ENCODE peak calls at places on chromosomes 1 and 21, in six cellular contexts. E is CD8-positive, alpha-beta T cell; F is K562; M is ovary; J is tibial nerve; C is breast epithelium. V is an unnamed sample.

GRCh38 chr1:31712625-31713024 is 8.8 kb upstream of the COL16A1 start:
- DNase-seq in E (no peak), F (no peak), M (peak; percentile 87), J (peak; percentile 58), C (no peak), V (no peak)

GRCh38 chr1:207959141-207959825 is 48.4 kb upstream of the CD34 start:
- DNase-seq in E (no peak), F (no peak), M (peak; percentile 93), J (peak; percentile 65), C (peak; percentile 67), V (peak; percentile 74)

GRCh38 chr1:8671313-8671917 is 146.0 kb downstream of the RERE start:
- DNase-seq in E (no peak), F (peak; percentile 75), M (no peak), J (peak; percentile 67), C (no peak), V (peak; percentile 34)

GRCh38 chr1:160860840-160861505 is 1.7 kb downstream of the CD244 start:
- DNase-seq in E (no peak), F (no peak), M (no peak), J (no peak), C (no peak), V (no peak)

GRCh38 chr1:30791853-30792252 is 34.3 kb upstream of the LAPTM5 start:
- DNase-seq in E (no peak), F (no peak), M (no peak), J (no peak), C (no peak), V (no peak)

GRCh38 chr1:1358433-1359201 is at the start of gene MXRA8:
- DNase-seq in E (no peak), F (peak; percentile 93), M (peak; percentile 88), J (peak; percentile 82), C (no peak), V (peak; percentile 70)

GRCh38 chr1:48052923-48053291 is 55.7 kb upstream of the TRABD2B start:
- DNase-seq in E (no peak), F (no peak), M (no peak), J (no peak), C (no peak), V (no peak)

GRCh38 chr21:26846036-26846931 is 1.1 kb upstream of the ADAMTS1 start:
- DNase-seq in E (no peak), F (no peak), M (peak; percentile 94), J (peak; percentile 71), C (peak; percentile 71), V (peak; percentile 68)

GRCh38 chr1:240888039-240888786 is 276.3 kb upstream of the GREM2 start:
- DNase-seq in E (no peak), F (peak; percentile 57), M (no peak), J (no peak), C (no peak), V (no peak)

GRCh38 chr21:17613242-17613676 is 558 bp upstream of the BTG3 start:
- DNase-seq in E (peak; percentile 8), F (no peak), M (peak; percentile 71), J (peak; percentile 36), C (no peak), V (peak; percentile 22)

GRCh38 chr1:81706650-81707435 is 93.9 kb upstream of the ADGRL2 start:
- DNase-seq in E (no peak), F (no peak), M (no peak), J (no peak), C (no peak), V (no peak)

GRCh38 chr21:29258626-29259335 is 39.9 kb upstream of the BACH1 start:
- DNase-seq in E (no peak), F (no peak), M (no peak), J (no peak), C (no peak), V (no peak)

GRCh38 chr1:181541947-181542346 is 58.6 kb downstream of the CACNA1E start:
- DNase-seq in E (no peak), F (no peak), M (no peak), J (no peak), C (no peak), V (no peak)

GRCh38 chr1:167219194-167219593 is 1.5 kb upstream of the POU2F1 start:
- DNase-seq in E (no peak), F (no peak), M (no peak), J (no peak), C (no peak), V (no peak)

GRCh38 chr21:45466330-45467220 is 61.6 kb downstream of the COL18A1 start:
- DNase-seq in E (no peak), F (no peak), M (peak; percentile 37), J (no peak), C (no peak), V (no peak)

GRCh38 chr21:35025206-35026152 is 23.6 kb downstream of the RUNX1 start:
- DNase-seq in E (no peak), F (no peak), M (no peak), J (no peak), C (no peak), V (no peak)

GRCh38 chr21:30223596-30223995 is 7.7 kb upstream of the CLDN8 start:
- DNase-seq in E (no peak), F (no peak), M (no peak), J (no peak), C (no peak), V (no peak)

GRCh38 chr1:2148691-2149090 is 45.9 kb downstream of the FAAP20 start:
- DNase-seq in E (peak; percentile 28), F (no peak), M (no peak), J (no peak), C (no peak), V (no peak)

GRCh38 chr1:207298666-207299065 is 22.8 kb upstream of the CD55 start:
- DNase-seq in E (no peak), F (no peak), M (no peak), J (no peak), C (no peak), V (no peak)

GRCh38 chr1:201603613-201604232 is 64.8 kb downstream of the NAV1 start:
- DNase-seq in E (no peak), F (no peak), M (no peak), J (no peak), C (no peak), V (no peak)

GRCh38 chr1:247406014-247406656 is 9.8 kb upstream of the NLRP3 start:
- DNase-seq in E (no peak), F (no peak), M (no peak), J (no peak), C (no peak), V (no peak)

GRCh38 chr1:91791691-91792392 is 94.1 kb downstream of the TGFBR3 start:
- DNase-seq in E (no peak), F (no peak), M (no peak), J (no peak), C (no peak), V (no peak)

GRCh38 chr21:32388306-32388705 is 4.5 kb downstream of the URB1 start:
- DNase-seq in E (no peak), F (no peak), M (no peak), J (no peak), C (no peak), V (no peak)

GRCh38 chr21:46605759-46606426 is 1.0 kb upstream of the S100B start:
- DNase-seq in E (peak; percentile 26), F (peak; percentile 13), M (no peak), J (no peak), C (no peak), V (no peak)

GRCh38 chr1:204520834-204521709 is 4.9 kb downstream of the MDM4 start:
- DNase-seq in E (peak; percentile 30), F (peak; percentile 22), M (no peak), J (no peak), C (no peak), V (peak; percentile 27)

GRCh38 chr1:8184301-8184700 is 133.6 kb upstream of the SLC45A1 start:
- DNase-seq in E (no peak), F (no peak), M (no peak), J (no peak), C (no peak), V (peak; percentile 60)

GRCh38 chr1:30707412-30708360 is 15.7 kb downstream of the MATN1 start:
- DNase-seq in E (no peak), F (peak; percentile 90), M (peak; percentile 81), J (peak; percentile 68), C (peak; percentile 79), V (peak; percentile 61)

GRCh38 chr1:8382051-8382505 is 64.2 kb downstream of the SLC45A1 start:
- DNase-seq in E (no peak), F (no peak), M (no peak), J (no peak), C (no peak), V (no peak)

GRCh38 chr1:185759061-185759460 is 24.9 kb downstream of the HMCN1 start:
- DNase-seq in E (no peak), F (no peak), M (no peak), J (no peak), C (no peak), V (no peak)

GRCh38 chr1:119326251-119326650 is 42.3 kb upstream of the HAO2 start:
- DNase-seq in E (no peak), F (no peak), M (no peak), J (no peak), C (no peak), V (no peak)

GRCh38 chr1:8031176-8031785 is 5.2 kb upstream of the ERRFI1 start:
- DNase-seq in E (no peak), F (peak; percentile 42), M (no peak), J (no peak), C (no peak), V (no peak)

GRCh38 chr1:93453911-93454310 is 6.0 kb downstream of the FNBP1L start:
- DNase-seq in E (no peak), F (no peak), M (no peak), J (no peak), C (no peak), V (no peak)

GRCh38 chr1:21944261-21945074 is 7.4 kb upstream of the HSPG2 start:
- DNase-seq in E (no peak), F (no peak), M (no peak), J (no peak), C (no peak), V (no peak)

GRCh38 chr1:59367269-59368006 is 70.5 kb downstream of the FGGY start:
- DNase-seq in E (no peak), F (no peak), M (peak; percentile 82), J (peak; percentile 75), C (no peak), V (peak; percentile 74)
- H3K4me3 ChIP-seq in E (no peak overlapping the region), F (no peak overlapping the region), M (no peak overlapping the region), J (no peak overlapping the region), C (no peak overlapping the region), V (no peak overlapping the region)

GRCh38 chr1:200406161-200406797 is 3.6 kb downstream of the ZNF281 start:
- DNase-seq in E (no peak), F (no peak), M (no peak), J (no peak), C (no peak), V (no peak)
- TF ChIP-seq CTCF in E (no peak), F (no peak), M (no peak), J (no peak), C (no peak), V (no peak)

DNA sequence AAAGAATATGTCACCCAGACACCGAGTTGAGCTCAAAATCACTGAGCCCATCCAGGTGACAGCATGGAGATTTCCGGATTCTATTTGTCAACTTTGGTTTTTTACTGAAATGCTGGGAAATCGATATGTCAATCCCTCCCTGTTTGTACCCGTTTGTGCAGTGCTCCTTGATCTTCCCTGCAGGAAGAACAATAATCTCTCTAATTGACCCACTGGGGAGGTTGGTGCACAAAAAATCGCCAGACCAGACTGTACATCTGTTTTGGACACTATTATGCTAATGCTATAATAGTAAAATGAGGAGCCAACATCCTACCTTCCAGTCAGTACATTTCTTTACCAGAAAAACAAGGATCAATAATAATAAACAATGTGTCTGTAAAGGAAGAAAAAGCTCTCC is 1.8 kb downstream of the BARHL2 start:
- DNase-seq in E (no peak), F (no peak), M (no peak), J (no peak), C (no peak), V (no peak)
- H3K4me1 ChIP-seq in E (peaks cover 18% of the 10 kb centered on the region), F (no peaks in the 10 kb centered on the region), M (peaks cover 2% of the 10 kb centered on the region), J (no peaks in the 10 kb centered on the region), C (no peaks in the 10 kb centered on the region), V (peaks cover 15% of the 10 kb centered on the region)

GRCh38 chr1:78607334-78607927 is 12.8 kb upstream of the IFI44L start:
- DNase-seq in E (no peak), F (no peak), M (no peak), J (peak; percentile 29), C (no peak), V (no peak)
- H3K4me3 ChIP-seq in E (no peak overlapping the region), F (no peak overlapping the region), M (no peak overlapping the region), J (no peak overlapping the region), C (no peak overlapping the region), V (no peak overlapping the region)